ENCODE peak calls at places on chromosomes 2 and 18, in seven cellular contexts. W, R, U, O, K, M and E are unnamed samples.
A peak's percentile ranks its signal among the peaks of the same experiment; 100 is the strongest.

GRCh38 chr2:85438291-85439110 is 20.0 kb downstream of the SH2D6 start:
- DNase-seq in M (no peak), R (no peak), O (no peak), U (no peak), W (peak; percentile 69), K (no peak), E (peak; percentile 66)

GRCh38 chr2:133641497-133641896 is 73.2 kb upstream of the NCKAP5 start:
- DNase-seq in W (peak; percentile 58), M (no peak), U (peak; percentile 50), O (no peak), K (peak; percentile 57), R (no peak), E (no peak)

GRCh38 chr2:241771286-241772062 is 5.1 kb upstream of the GAL3ST2 start:
- DNase-seq in O (no peak), K (no peak), M (no peak), W (peak; percentile 70), R (no peak), U (no peak), E (peak; percentile 72)

GRCh38 chr2:79114797-79115494 is 5.3 kb upstream of the REG1A start:
- DNase-seq in O (no peak), U (no peak), W (no peak), K (no peak), M (no peak), R (no peak), E (no peak)

GRCh38 chr18:22539045-22539444 is 121.3 kb upstream of the CTAGE1 start:
- DNase-seq in U (no peak), W (no peak), K (no peak), O (no peak), R (no peak), M (no peak), E (no peak)

GRCh38 chr2:238097988-238098853 is 1.9 kb upstream of the ESPNL start:
- DNase-seq in R (no peak), K (peak; percentile 42), O (no peak), W (peak; percentile 70), M (peak; percentile 15), U (peak; percentile 73), E (no peak)

GRCh38 chr2:76556054-76556453 is 845.3 kb upstream of the GCFC2 start:
- DNase-seq in M (no peak), W (no peak), U (no peak), K (no peak), R (peak; percentile 49), O (no peak), E (no peak)

GRCh38 chr2:168494190-168494711 is 38.2 kb downstream of the CERS6 start:
- DNase-seq in O (no peak), R (no peak), U (no peak), W (no peak), K (peak; percentile 32), M (no peak), E (no peak)

GRCh38 chr2:42753188-42753813 is 10.6 kb downstream of the OXER1 start:
- DNase-seq in R (no peak), K (no peak), O (no peak), M (no peak), W (no peak), U (no peak), E (no peak)

GRCh38 chr18:63336366-63337099 is 17.0 kb upstream of the BCL2 start:
- DNase-seq in M (peak; percentile 69), U (peak; percentile 41), K (peak; percentile 95), R (no peak), W (no peak), O (no peak), E (no peak)

GRCh38 chr2:88307817-88308216 is 137.7 kb downstream of the THNSL2 start:
- DNase-seq in M (no peak), K (peak; percentile 13), O (no peak), W (no peak), R (peak; percentile 17), U (no peak), E (no peak)

GRCh38 chr2:26669099-26669498 is 23.4 kb upstream of the KCNK3 start:
- DNase-seq in U (peak; percentile 48), O (no peak), W (peak; percentile 8), M (no peak), R (no peak), K (no peak), E (no peak)

GRCh38 chr2:150528861-150529801 is 41.7 kb upstream of the RND3 start:
- DNase-seq in W (no peak), K (peak; percentile 92), O (no peak), U (peak; percentile 79), R (no peak), M (peak; percentile 71), E (no peak)

GRCh38 chr18:49609416-49610284 is 47.8 kb downstream of the LIPG start:
- DNase-seq in R (peak; percentile 38), O (no peak), U (peak; percentile 32), K (peak; percentile 21), W (no peak), M (no peak), E (no peak)

GRCh38 chr18:60978338-60978737 is 354.9 kb upstream of the CDH20 start:
- DNase-seq in W (no peak), U (peak; percentile 84), O (no peak), R (no peak), K (peak; percentile 18), M (no peak), E (no peak)

GRCh38 chr2:205775091-205775876 is 93.0 kb downstream of the NRP2 start:
- DNase-seq in M (no peak), R (peak; percentile 95), U (no peak), W (no peak), O (no peak), K (no peak), E (no peak)

GRCh38 chr2:23489471-23490400 is 104.8 kb downstream of the KLHL29 start:
- DNase-seq in K (no peak), O (no peak), U (no peak), M (no peak), W (peak; percentile 44), R (no peak), E (no peak)

GRCh38 chr18:709771-710170 is 2.7 kb downstream of the ENOSF1 start:
- DNase-seq in R (no peak), U (peak; percentile 64), O (no peak), W (no peak), M (no peak), K (peak; percentile 20), E (no peak)

GRCh38 chr2:54360055-54360792 is 95.9 kb upstream of the SPTBN1 start:
- DNase-seq in U (peak; percentile 87), K (peak; percentile 51), R (peak; percentile 93), O (no peak), M (peak; percentile 22), W (no peak), E (no peak)

GRCh38 chr2:174656035-174656434 is 58.4 kb upstream of the WIPF1 start:
- DNase-seq in W (no peak), R (no peak), U (no peak), M (no peak), K (no peak), O (no peak), E (no peak)

GRCh38 chr2:140085674-140086073 is 1305.5 kb upstream of the NXPH2 start:
- DNase-seq in U (no peak), R (peak; percentile 6), M (no peak), O (no peak), K (no peak), W (no peak), E (no peak)

GRCh38 chr2:75447168-75447567 is 113.6 kb downstream of the EVA1A start:
- DNase-seq in W (no peak), R (no peak), U (no peak), M (no peak), K (no peak), O (no peak), E (no peak)

GRCh38 chr2:54666131-54666637 is 57.3 kb upstream of the EML6 start:
- DNase-seq in R (no peak), U (peak; percentile 39), M (no peak), W (no peak), O (no peak), K (peak; percentile 78), E (no peak)

GRCh38 chr2:48414980-48415764 is 114.8 kb upstream of the STON1 start:
- DNase-seq in K (peak; percentile 5), R (no peak), O (no peak), U (no peak), W (peak; percentile 71), M (peak; percentile 8), E (peak; percentile 71)

GRCh38 chr2:100981011-100981410 is 21.1 kb upstream of the RPL31 start:
- DNase-seq in O (no peak), K (no peak), U (no peak), R (no peak), M (no peak), W (no peak), E (no peak)

GRCh38 chr18:43170586-43170985 is 55.1 kb upstream of the RIT2 start:
- DNase-seq in M (no peak), U (no peak), O (no peak), W (no peak), K (no peak), R (no peak), E (no peak)

GRCh38 chr2:154608438-154608837 is 90.1 kb upstream of the KCNJ3 start:
- DNase-seq in R (no peak), M (no peak), U (no peak), K (no peak), O (no peak), W (no peak), E (no peak)

GRCh38 chr18:74598350-74599001 is 806 bp downstream of the ZNF407 start:
- DNase-seq in O (peak; percentile 39), R (peak; percentile 45), M (no peak), U (no peak), K (peak; percentile 42), W (peak; percentile 88), E (peak; percentile 89)

GRCh38 chr2:72027426-72028161 is 120.1 kb downstream of the CYP26B1 start:
- DNase-seq in M (no peak), W (peak; percentile 54), O (no peak), U (peak; percentile 9), R (no peak), K (peak; percentile 10), E (no peak)

GRCh38 chr18:74797577-74798151 is 200.0 kb downstream of the ZNF407 start:
- DNase-seq in U (no peak), K (no peak), O (no peak), M (no peak), R (no peak), W (no peak), E (no peak)

GRCh38 chr2:239289545-239289944 is 111.3 kb downstream of the HDAC4 start:
- DNase-seq in K (no peak), R (no peak), U (no peak), O (no peak), M (no peak), W (peak; percentile 30), E (no peak)

GRCh38 chr18:7116001-7116831 is 1.4 kb downstream of the LAMA1 start:
- DNase-seq in K (peak; percentile 37), W (no peak), U (peak; percentile 14), M (no peak), O (no peak), R (no peak), E (peak; percentile 85)

GRCh38 chr2:182077451-182078142 is 91.9 kb downstream of the PPP1R1C start:
- DNase-seq in K (peak; percentile 83), M (peak; percentile 80), R (peak; percentile 96), W (no peak), O (no peak), U (peak; percentile 61), E (peak; percentile 57)

GRCh38 chr2:152635635-152636298 is 81.5 kb downstream of the PRPF40A start:
- DNase-seq in U (peak; percentile 18), W (no peak), M (no peak), R (peak; percentile 26), K (peak; percentile 54), O (peak; percentile 38), E (peak; percentile 74)

GRCh38 chr2:88669371-88670214 is 21.9 kb upstream of the RPIA start:
- DNase-seq in R (peak; percentile 30), M (no peak), K (peak; percentile 42), W (no peak), O (no peak), U (peak; percentile 18), E (no peak)

GRCh38 chr18:11149441-11150270 is at the start of gene PIEZO2:
- DNase-seq in O (no peak), U (peak; percentile 82), R (peak; percentile 52), M (no peak), K (peak; percentile 79), W (peak; percentile 79), E (peak; percentile 89)